ENCODE peak calls at places on chromosomes 2 and 18, in six cellular contexts. One of them, this sample, is unnamed.

GRCh38 chr2:6723865-6724571 is 141.7 kb downstream of the CMPK2 start:
- DNase-seq in neural progenitor cell: no peak
- DNase-seq in K562: no peak
- DNase-seq in psoas muscle: no peak
- DNase-seq in ascending aorta: no peak
- DNase-seq in upper lobe of left lung: no peak
- DNase-seq in this sample: no peak

GRCh38 chr2:198715304-198715703 is 742.4 kb downstream of the SATB2 start:
- DNase-seq in neural progenitor cell: no peak
- DNase-seq in K562: no peak
- DNase-seq in psoas muscle: no peak
- DNase-seq in ascending aorta: no peak
- DNase-seq in upper lobe of left lung: no peak
- DNase-seq in this sample: no peak

GRCh38 chr18:56086176-56086575 is 498.2 kb upstream of the TCF4 start:
- DNase-seq in neural progenitor cell: no peak
- DNase-seq in upper lobe of left lung: no peak
- DNase-seq in ascending aorta: no peak
- DNase-seq in K562: no peak
- DNase-seq in psoas muscle: no peak
- DNase-seq in this sample: no peak

GRCh38 chr2:10884530-10885478 is 26.9 kb upstream of the KCNF1 start:
- DNase-seq in upper lobe of left lung: peak
- DNase-seq in neural progenitor cell: no peak
- DNase-seq in ascending aorta: peak
- DNase-seq in K562: no peak
- DNase-seq in psoas muscle: no peak
- DNase-seq in this sample: no peak

GRCh38 chr2:70947556-70948184 is 12.0 kb downstream of the ATP6V1B1 start:
- DNase-seq in upper lobe of left lung: peak
- DNase-seq in ascending aorta: peak
- DNase-seq in psoas muscle: peak
- DNase-seq in neural progenitor cell: no peak
- DNase-seq in K562: peak
- DNase-seq in this sample: peak

GRCh38 chr18:58394046-58394445 is 234.8 kb downstream of the ALPK2 start:
- DNase-seq in psoas muscle: no peak
- DNase-seq in ascending aorta: peak
- DNase-seq in K562: no peak
- DNase-seq in neural progenitor cell: no peak
- DNase-seq in upper lobe of left lung: no peak
- DNase-seq in this sample: no peak

GRCh38 chr18:12257996-12258718 is 4.0 kb downstream of the CIDEA start:
- DNase-seq in K562: no peak
- DNase-seq in ascending aorta: no peak
- DNase-seq in neural progenitor cell: no peak
- DNase-seq in psoas muscle: peak
- DNase-seq in upper lobe of left lung: no peak
- DNase-seq in this sample: no peak

GRCh38 chr2:231914077-231914690 is 12.0 kb downstream of the NPPC start:
- DNase-seq in ascending aorta: no peak
- DNase-seq in upper lobe of left lung: no peak
- DNase-seq in neural progenitor cell: no peak
- DNase-seq in K562: no peak
- DNase-seq in psoas muscle: peak
- DNase-seq in this sample: no peak

GRCh38 chr2:226452768-226453167 is 346.9 kb downstream of the IRS1 start:
- DNase-seq in upper lobe of left lung: no peak
- DNase-seq in ascending aorta: no peak
- DNase-seq in K562: no peak
- DNase-seq in neural progenitor cell: no peak
- DNase-seq in psoas muscle: no peak
- DNase-seq in this sample: no peak

GRCh38 chr18:76448262-76449109 is 46.6 kb downstream of the ZNF516 start:
- DNase-seq in ascending aorta: peak
- DNase-seq in upper lobe of left lung: peak
- DNase-seq in neural progenitor cell: no peak
- DNase-seq in psoas muscle: no peak
- DNase-seq in K562: no peak
- DNase-seq in this sample: no peak

GRCh38 chr2:203720922-203721672 is 14.7 kb downstream of the CD28 start:
- DNase-seq in K562: no peak
- DNase-seq in ascending aorta: no peak
- DNase-seq in upper lobe of left lung: no peak
- DNase-seq in neural progenitor cell: peak
- DNase-seq in psoas muscle: no peak
- DNase-seq in this sample: no peak
- H3K27ac ChIP-seq in K562: no peak
- H3K27ac ChIP-seq in ascending aorta: no peak
- H3K27ac ChIP-seq in upper lobe of left lung: no peak
- H3K27ac ChIP-seq in neural progenitor cell: no peak
- H3K27ac ChIP-seq in psoas muscle: no peak
- H3K27ac ChIP-seq in this sample: peak

DNA sequence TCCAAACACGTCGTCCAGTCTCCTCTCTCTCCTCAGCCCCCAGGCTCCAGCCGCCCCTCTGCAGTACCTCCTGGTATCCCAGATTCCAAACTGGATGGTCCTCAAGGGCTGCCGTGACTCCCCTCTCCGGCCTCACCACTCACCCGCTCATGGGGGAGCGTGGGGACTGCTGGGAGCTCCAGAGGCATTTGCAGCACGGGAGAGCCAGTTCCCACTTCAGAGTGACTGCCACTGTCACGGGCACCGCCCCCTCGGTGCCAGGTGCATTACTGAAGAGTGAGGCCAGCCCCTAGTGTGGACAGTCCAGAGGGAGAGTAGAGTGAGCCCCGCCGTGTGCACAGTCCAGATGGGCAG is 340.0 kb upstream of the SALL3 start:
- DNase-seq in upper lobe of left lung: no peak
- DNase-seq in ascending aorta: peak
- DNase-seq in neural progenitor cell: no peak
- DNase-seq in K562: no peak
- DNase-seq in psoas muscle: no peak
- DNase-seq in this sample: no peak
- H3K27ac ChIP-seq in upper lobe of left lung: no peak
- H3K27ac ChIP-seq in ascending aorta: no peak
- H3K27ac ChIP-seq in neural progenitor cell: no peak
- H3K27ac ChIP-seq in K562: no peak
- H3K27ac ChIP-seq in psoas muscle: no peak
- H3K27ac ChIP-seq in this sample: no peak

GRCh38 chr2:157905092-157905491 is 29.0 kb upstream of the ACVR1 start:
- DNase-seq in neural progenitor cell: no peak
- DNase-seq in ascending aorta: no peak
- DNase-seq in psoas muscle: no peak
- DNase-seq in upper lobe of left lung: no peak
- DNase-seq in K562: no peak
- DNase-seq in this sample: no peak
- H3K27ac ChIP-seq in neural progenitor cell: no peak
- H3K27ac ChIP-seq in ascending aorta: no peak
- H3K27ac ChIP-seq in psoas muscle: no peak
- H3K27ac ChIP-seq in upper lobe of left lung: no peak
- H3K27ac ChIP-seq in K562: no peak
- H3K27ac ChIP-seq in this sample: no peak

GRCh38 chr2:216635701-216636541 is 2.7 kb downstream of the IGFBP2 start:
- DNase-seq in K562: no peak
- DNase-seq in upper lobe of left lung: no peak
- DNase-seq in neural progenitor cell: peak
- DNase-seq in ascending aorta: peak
- DNase-seq in psoas muscle: no peak
- DNase-seq in this sample: no peak
- H3K27ac ChIP-seq in K562: no peak
- H3K27ac ChIP-seq in upper lobe of left lung: no peak
- H3K27ac ChIP-seq in neural progenitor cell: peak
- H3K27ac ChIP-seq in ascending aorta: peak
- H3K27ac ChIP-seq in psoas muscle: no peak
- H3K27ac ChIP-seq in this sample: no peak